ENCODE peak calls at places on chromosomes 6 and 20, in four cellular contexts. K, Y, Z and E are unnamed samples.

GRCh38 chr6:87660226-87660886 is 41.7 kb downstream of the AKIRIN2 start:
- DNase-seq in K (no peak), Y (no peak), Z (no peak), E (no peak)

GRCh38 chr6:30881987-30882763 is 2.1 kb upstream of the DDR1 start:
- DNase-seq in K (peak; percentile 61), Y (no peak), Z (no peak), E (no peak)

GRCh38 chr6:69181964-69182363 is 546.9 kb downstream of the ADGRB3 start:
- DNase-seq in Y (no peak), K (no peak), Z (no peak), E (no peak)

GRCh38 chr6:27865952-27866369 is 46.2 kb downstream of the OR2B2 start:
- DNase-seq in Z (no peak), K (peak; percentile 38), Y (no peak), E (no peak)

GRCh38 chr20:49757597-49757996 is 43.9 kb upstream of the B4GALT5 start:
- DNase-seq in K (no peak), Z (no peak), Y (no peak), E (no peak)

GRCh38 chr20:62618622-62619529 is 23.4 kb upstream of the SLCO4A1 start:
- DNase-seq in K (peak; percentile 30), Z (no peak), Y (no peak), E (no peak)

GRCh38 chr6:109325400-109325801 is 56.9 kb downstream of the CD164 start:
- DNase-seq in Z (no peak), K (no peak), Y (no peak), E (no peak)

GRCh38 chr6:133568970-133569889 is 319.7 kb upstream of the TCF21 start:
- DNase-seq in K (peak; percentile 36), Y (peak; percentile 51), Z (no peak), E (peak; percentile 45)

GRCh38 chr6:133594551-133594950 is 294.4 kb upstream of the TCF21 start:
- DNase-seq in Y (no peak), Z (no peak), K (no peak), E (no peak)

GRCh38 chr6:36235309-36235708 is 34.6 kb upstream of the PNPLA1 start:
- DNase-seq in Z (no peak), K (no peak), Y (no peak), E (no peak)

GRCh38 chr20:11362450-11362849 is 555.2 kb upstream of the BTBD3 start:
- DNase-seq in Z (no peak), Y (no peak), K (no peak), E (no peak)

GRCh38 chr6:37082390-37082789 is 76.9 kb downstream of the FGD2 start:
- DNase-seq in Y (no peak), Z (no peak), K (no peak), E (no peak)

GRCh38 chr20:1888796-1889463 is 6.3 kb upstream of the SIRPA start:
- DNase-seq in K (no peak), Z (no peak), Y (peak; percentile 60), E (no peak)

DNA sequence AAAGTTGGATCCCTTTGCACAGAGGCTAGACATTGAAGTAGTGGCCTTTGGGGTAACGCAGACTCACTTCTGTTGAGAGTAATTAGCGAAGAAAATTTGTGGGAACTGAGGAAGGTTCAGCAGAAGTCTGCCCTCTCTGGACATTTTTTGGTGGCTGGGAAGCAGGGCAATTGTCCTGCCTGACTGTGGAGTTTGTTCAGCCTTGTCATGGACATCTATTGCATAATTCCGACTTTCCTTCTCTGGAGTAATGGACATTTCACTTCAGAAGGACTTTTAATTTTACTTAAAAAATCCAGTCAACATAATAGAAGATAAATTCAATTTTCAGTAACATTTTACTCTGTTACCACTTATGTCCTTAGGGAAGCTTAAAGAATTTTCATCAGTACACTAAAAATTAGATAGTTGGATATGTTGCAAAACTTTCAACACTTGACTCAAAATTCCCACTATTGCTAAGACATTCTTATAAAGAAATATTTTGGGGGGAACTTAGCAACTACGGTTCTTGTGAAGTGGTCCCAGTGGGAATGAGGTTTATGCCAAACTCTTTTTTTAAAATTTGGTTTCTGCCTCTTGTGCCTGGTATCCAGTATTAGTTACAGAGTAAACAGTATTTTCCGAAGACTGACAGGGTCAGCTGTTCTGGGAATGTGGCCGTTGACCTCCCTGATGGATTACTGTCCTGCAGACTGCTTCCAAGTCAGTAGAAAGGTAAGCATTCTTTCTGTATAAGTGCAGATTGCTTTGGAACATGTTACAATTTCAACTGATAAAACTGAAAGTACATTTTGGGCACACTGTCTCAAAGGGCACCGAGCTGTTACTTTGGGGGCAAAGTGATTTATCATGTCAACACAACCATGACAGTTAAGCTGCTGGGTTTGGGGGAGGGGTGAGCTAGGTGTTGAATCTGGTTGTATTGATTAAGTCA is 100.6 kb upstream of the MLIP start:
- DNase-seq in Y (peak; percentile 55), Z (no peak), K (no peak), E (no peak)
- TF ChIP-seq TCF7 in Y (no peak), Z (no peak), K (no peak), E (no peak)

DNA sequence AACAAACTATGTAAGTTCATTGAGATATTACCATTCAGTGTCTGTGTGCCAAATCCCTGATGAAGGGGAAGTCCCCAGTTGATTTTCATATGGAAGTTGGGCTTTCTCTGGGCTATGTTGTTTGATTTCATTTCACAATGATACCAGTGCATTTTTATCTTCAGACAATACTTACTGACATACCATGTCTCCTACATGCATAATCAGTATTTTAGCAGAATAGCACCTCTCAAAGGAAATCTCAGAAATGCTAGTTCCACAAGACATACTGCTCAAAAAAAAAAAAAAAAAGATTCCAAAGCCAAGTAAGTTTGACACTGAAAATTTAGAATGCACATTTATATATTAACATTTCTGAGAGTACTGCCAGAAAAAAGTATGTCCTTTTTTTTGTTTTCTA is 168.8 kb upstream of the RNF217 start:
- DNase-seq in Y (no peak), K (no peak), Z (no peak), E (no peak)
- TF ChIP-seq TCF7 in Y (no peak), K (no peak), Z (no peak), E (no peak)

GRCh38 chr6:33418690-33419291 is 884 bp upstream of the CUTA start:
- DNase-seq in Y (no peak), Z (no peak), K (no peak), E (peak; percentile 84)
- TF ChIP-seq TCF7 in Y (no peak), Z (no peak), K (no peak), E (no peak)

GRCh38 chr6:152170313-152170701 is 362.8 kb downstream of the ESR1 start:
- DNase-seq in Z (no peak), Y (no peak), K (no peak), E (no peak)

GRCh38 chr6:152173957-152174356 is 366.5 kb downstream of the ESR1 start:
- DNase-seq in Y (no peak), K (no peak), Z (no peak), E (no peak)

GRCh38 chr6:152173321-152173720 is 365.8 kb downstream of the ESR1 start:
- DNase-seq in Z (no peak), Y (no peak), K (no peak), E (no peak)

GRCh38 chr6:152167639-152168603 is 360.4 kb downstream of the ESR1 start:
- DNase-seq in Z (no peak), Y (no peak), K (no peak), E (no peak)

DNA sequence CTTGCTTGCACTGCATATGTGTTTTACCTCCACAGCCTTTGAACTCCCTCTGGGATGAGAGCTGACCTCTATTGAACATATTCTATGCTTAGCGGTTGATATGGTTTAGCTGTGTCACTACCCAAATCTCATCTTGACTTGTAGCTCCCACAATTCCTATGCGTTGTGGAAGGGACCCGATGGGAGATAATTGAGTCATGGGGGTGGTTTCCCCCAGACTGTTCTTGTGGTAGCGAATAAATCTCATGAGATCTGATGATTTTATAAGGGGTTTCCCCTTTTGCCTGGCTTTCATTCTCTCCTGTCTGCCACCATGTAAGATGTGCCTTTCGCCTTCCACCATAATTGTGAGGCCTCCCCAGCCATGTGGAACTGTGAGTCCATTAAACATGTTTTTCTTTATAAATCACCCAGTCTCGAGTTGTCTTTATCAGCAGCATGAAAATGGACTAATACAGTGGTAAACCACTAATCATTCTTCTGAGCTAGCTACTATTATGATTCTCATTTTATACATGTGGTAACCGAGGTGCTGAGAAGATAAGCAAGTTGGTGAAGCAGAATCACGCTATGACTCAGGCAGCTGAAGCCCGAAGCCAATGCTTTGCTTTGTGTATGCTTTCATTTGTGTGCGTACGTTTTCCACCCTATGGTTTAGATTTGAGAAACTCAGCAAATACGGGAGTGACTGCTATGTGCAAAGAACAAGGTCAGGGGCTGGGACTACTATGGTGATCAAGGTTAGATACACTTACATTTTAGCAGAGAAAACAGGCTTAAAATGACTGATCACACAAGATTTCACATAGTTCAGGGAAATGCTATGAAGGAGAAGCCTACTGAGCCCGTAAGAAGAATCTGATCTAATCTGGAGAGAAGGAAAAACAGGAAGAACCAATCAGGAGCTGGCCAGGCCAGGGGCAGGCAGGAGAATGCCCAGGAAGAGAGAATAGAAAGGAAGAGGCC is 363.5 kb downstream of the ESR1 start:
- DNase-seq in K (no peak), Z (peak; percentile 89), Y (peak; percentile 94), E (no peak)
- TF ChIP-seq TCF7 in K (no peak), Z (peak; percentile 86), Y (peak; percentile 38), E (no peak)

GRCh38 chr6:67541591-67541990 is 1093.5 kb upstream of the ADGRB3 start:
- DNase-seq in K (no peak), Y (no peak), Z (no peak), E (no peak)
- TF ChIP-seq TCF7 in K (no peak), Y (no peak), Z (no peak), E (no peak)

GRCh38 chr6:161482517-161482903 is 208.6 kb upstream of the AGPAT4 start:
- DNase-seq in K (no peak), Y (no peak), Z (no peak), E (no peak)
- TF ChIP-seq TCF7 in K (no peak), Y (no peak), Z (no peak), E (no peak)

DNA sequence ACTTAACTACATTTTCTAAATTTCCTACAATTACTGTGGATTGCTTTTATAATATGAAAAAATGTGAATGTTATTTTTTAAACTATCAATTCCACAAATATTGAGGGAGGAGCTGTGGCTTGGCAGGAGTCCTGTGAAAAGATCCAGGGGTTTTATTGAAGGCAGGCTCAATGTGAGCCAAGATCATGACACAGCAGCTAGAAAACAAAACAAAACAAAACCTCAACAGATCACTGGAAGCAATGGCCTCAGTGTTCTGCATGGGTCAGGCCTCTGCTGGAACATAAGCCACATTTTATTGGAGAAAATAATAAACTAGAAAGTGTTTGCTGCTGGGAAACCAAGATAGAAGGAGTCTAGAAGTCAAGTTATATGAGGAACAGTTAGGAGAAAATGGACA is 19.4 kb upstream of the RCAN2 start:
- DNase-seq in K (no peak), Y (no peak), Z (no peak), E (no peak)
- TF ChIP-seq TCF7 in K (no peak), Y (no peak), Z (no peak), E (no peak)

DNA sequence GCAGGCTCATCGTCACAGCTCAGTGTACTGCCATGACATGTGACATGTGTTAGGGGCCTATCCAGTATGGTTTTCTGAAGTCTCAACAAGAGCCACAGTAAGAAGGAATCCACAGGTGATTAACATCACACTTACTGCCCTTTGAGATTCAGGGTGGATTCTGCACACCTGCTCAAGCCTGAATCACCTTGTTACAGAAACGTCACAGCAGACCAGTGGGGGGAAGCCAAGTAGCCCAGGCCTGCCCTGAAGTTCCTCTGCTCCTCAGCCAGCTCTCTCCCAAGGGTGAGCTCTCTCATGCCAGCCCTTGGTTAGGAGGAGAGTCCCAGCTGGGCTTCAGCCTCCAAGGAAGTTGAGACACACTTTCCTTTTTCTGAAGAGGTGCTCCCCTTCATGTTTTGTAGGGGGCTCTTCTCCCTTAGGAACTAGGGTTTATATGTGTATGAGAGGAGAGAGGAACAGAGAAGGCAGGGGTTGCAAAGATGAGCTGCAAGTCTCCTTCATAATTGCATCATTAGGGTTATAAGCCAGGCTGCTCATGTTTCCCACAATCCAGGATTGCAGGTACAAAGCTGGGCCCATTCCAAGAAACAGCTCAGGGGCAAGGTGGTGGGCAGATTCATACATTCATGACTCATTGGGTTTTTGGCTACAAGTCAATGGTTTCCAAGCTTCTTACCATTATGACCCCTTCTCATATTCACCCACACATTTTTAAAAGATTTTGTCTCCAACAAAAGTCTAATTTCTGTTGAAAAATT is 11.6 kb downstream of the GSS start:
- DNase-seq in Y (no peak), K (no peak), Z (no peak), E (no peak)
- TF ChIP-seq TCF7 in Y (no peak), K (no peak), Z (no peak), E (no peak)